ENCODE peak calls at places on chromosome 3, in eight cellular contexts. M, V, H, U, K, N, Z and X are unnamed samples.

GRCh38 chr3:148459931-148460513 is 237.7 kb upstream of the AGTR1 start:
- DNase-seq in M (no peak), V (no peak), H (no peak), U (no peak), K (no peak), N (no peak), Z (no peak), X (no peak)

GRCh38 chr3:62180514-62180913 is 192.8 kb downstream of the FEZF2 start:
- DNase-seq in M (no peak), V (no peak), H (no peak), U (no peak), K (no peak), N (no peak), Z (no peak), X (no peak)

GRCh38 chr3:49869525-49870126 is at the start of gene CAMKV:
- DNase-seq in M (peak), V (no peak), H (no peak), U (no peak), K (peak), N (peak), Z (no peak), X (no peak)

GRCh38 chr3:182912476-182912875 is 67.9 kb downstream of the DCUN1D1 start:
- DNase-seq in M (no peak), V (peak), H (no peak), U (no peak), K (no peak), N (no peak), Z (no peak), X (no peak)

GRCh38 chr3:166444336-166444735 is 607.1 kb upstream of the BCHE start:
- DNase-seq in M (no peak), V (no peak), H (no peak), U (no peak), K (no peak), N (no peak), Z (no peak), X (no peak)

GRCh38 chr3:100073049-100073422 is 41.3 kb downstream of the FILIP1L start:
- DNase-seq in M (no peak), V (no peak), H (no peak), U (no peak), K (no peak), N (no peak), Z (no peak), X (no peak)

GRCh38 chr3:61288446-61288845 is 37.2 kb upstream of the FHIT start:
- DNase-seq in M (no peak), V (peak), H (no peak), U (no peak), K (no peak), N (no peak), Z (no peak), X (no peak)

GRCh38 chr3:99637381-99638111 is 848 bp upstream of the COL8A1 start:
- DNase-seq in M (no peak), V (no peak), H (no peak), U (no peak), K (no peak), N (no peak), Z (peak), X (no peak)